ENCODE peak calls at places on chromosome 12, in seven cellular contexts. E is Panc1, T is IMR-90, V is left ventricle myocardium inferior, L is GM10248, K is HCT116, O is fibroblast of mammary gland. Y is an unnamed sample.

GRCh38 chr12:124661382-124661781 is 94.0 kb upstream of the NCOR2 start:
- DNase-seq in E (no peak), T (no peak), V (no peak), L (no peak), K (no peak), O (no peak), Y (no peak)

GRCh38 chr12:4046150-4046845 is 173.1 kb upstream of the PARP11 start:
- DNase-seq in E (no peak), T (no peak), V (no peak), L (no peak), K (no peak), O (no peak), Y (no peak)

GRCh38 chr12:100404769-100405407 is 48.0 kb downstream of the SLC17A8 start:
- DNase-seq in E (peak), T (peak), V (no peak), L (peak), K (peak), O (peak), Y (no peak)

GRCh38 chr12:127146991-127147718 is 1119.8 kb upstream of the TMEM132C start:
- DNase-seq in E (no peak), T (no peak), V (no peak), L (no peak), K (no peak), O (no peak), Y (no peak)

GRCh38 chr12:126617312-126617711 is 1552.1 kb downstream of the AACS start:
- DNase-seq in E (no peak), T (no peak), V (no peak), L (no peak), K (no peak), O (peak), Y (no peak)

GRCh38 chr12:67193705-67194104 is 75.5 kb upstream of the CAND1 start:
- DNase-seq in E (no peak), T (peak), V (no peak), L (peak), K (no peak), O (peak), Y (no peak)

GRCh38 chr12:116123511-116124258 is 153.8 kb downstream of the MED13L start:
- DNase-seq in E (no peak), T (peak), V (no peak), L (peak), K (no peak), O (peak), Y (no peak)

GRCh38 chr12:23722655-23723054 is 226.8 kb downstream of the SOX5 start:
- DNase-seq in E (no peak), T (no peak), V (no peak), L (no peak), K (no peak), O (no peak), Y (no peak)

GRCh38 chr12:5535531-5535930 is 103.6 kb downstream of the NTF3 start:
- DNase-seq in E (no peak), T (peak), V (no peak), L (no peak), K (no peak), O (no peak), Y (no peak)

GRCh38 chr12:1220127-1221092 is 229.4 kb downstream of the ERC1 start:
- DNase-seq in E (no peak), T (no peak), V (no peak), L (no peak), K (no peak), O (peak), Y (no peak)

GRCh38 chr12:117069926-117070900 is 29.0 kb downstream of the TESC start:
- DNase-seq in E (no peak), T (no peak), V (no peak), L (no peak), K (no peak), O (no peak), Y (no peak)

GRCh38 chr12:16531623-16532022 is 74.3 kb downstream of the LMO3 start:
- DNase-seq in E (no peak), T (no peak), V (no peak), L (no peak), K (no peak), O (no peak), Y (no peak)

GRCh38 chr12:46160081-46160980 is 108.5 kb downstream of the SLC38A1 start:
- DNase-seq in E (no peak), T (peak), V (no peak), L (no peak), K (no peak), O (peak), Y (no peak)

GRCh38 chr12:49541140-49541861 is 2.5 kb downstream of the KCNH3 start:
- DNase-seq in E (no peak), T (no peak), V (no peak), L (no peak), K (no peak), O (no peak), Y (no peak)

GRCh38 chr12:109147954-109148353 is 31.6 kb downstream of the ACACB start:
- DNase-seq in E (no peak), T (no peak), V (no peak), L (no peak), K (no peak), O (peak), Y (no peak)

GRCh38 chr12:23495472-23495871 is 454.0 kb downstream of the SOX5 start:
- DNase-seq in E (no peak), T (no peak), V (no peak), L (no peak), K (no peak), O (no peak), Y (no peak)

GRCh38 chr12:21678959-21679358 is 21.3 kb upstream of the LDHB start:
- DNase-seq in E (no peak), T (no peak), V (no peak), L (no peak), K (no peak), O (no peak), Y (no peak)

GRCh38 chr12:779745-780734 is 27.7 kb downstream of the WNK1 start:
- DNase-seq in E (no peak), T (peak), V (no peak), L (no peak), K (no peak), O (peak), Y (no peak)

GRCh38 chr12:94272280-94272679 is 123.9 kb downstream of the PLXNC1 start:
- DNase-seq in E (no peak), T (no peak), V (no peak), L (no peak), K (no peak), O (no peak), Y (no peak)

GRCh38 chr12:14961466-14962155 is at the start of gene ARHGDIB:
- DNase-seq in E (no peak), T (no peak), V (peak), L (peak), K (no peak), O (no peak), Y (no peak)

GRCh38 chr12:42145197-42145549 is 499 bp upstream of the GXYLT1 start:
- DNase-seq in E (no peak), T (peak), V (no peak), L (no peak), K (no peak), O (no peak), Y (no peak)

GRCh38 chr12:126706300-126706699 is 1560.7 kb upstream of the TMEM132C start:
- DNase-seq in E (no peak), T (no peak), V (no peak), L (no peak), K (no peak), O (no peak), Y (no peak)

GRCh38 chr12:107594995-107595394 is 90.6 kb upstream of the PWP1 start:
- DNase-seq in E (no peak), T (peak), V (no peak), L (no peak), K (no peak), O (peak), Y (no peak)

GRCh38 chr12:10891937-10892336 is 7.9 kb upstream of the PRH1 start:
- DNase-seq in E (no peak), T (no peak), V (no peak), L (no peak), K (no peak), O (no peak), Y (no peak)

GRCh38 chr12:48165089-48166031 is 8.0 kb upstream of the ASB8 start:
- DNase-seq in E (peak), T (peak), V (no peak), L (peak), K (peak), O (peak), Y (no peak)

GRCh38 chr12:120228291-120229070 is 27.6 kb upstream of the RPLP0 start:
- DNase-seq in E (no peak), T (peak), V (peak), L (peak), K (no peak), O (peak), Y (peak)

GRCh38 chr12:132342322-132342721 is 12.9 kb upstream of the GALNT9 start:
- DNase-seq in E (no peak), T (no peak), V (no peak), L (no peak), K (no peak), O (no peak), Y (no peak)
- TF ChIP-seq CTCF in E (no peak), T (peak), V (no peak), L (no peak), K (peak), O (peak), Y (no peak)

GRCh38 chr12:55516391-55516790 is 24.2 kb downstream of the OR6C68 start:
- DNase-seq in E (no peak), T (no peak), V (no peak), L (no peak), K (no peak), O (no peak), Y (no peak)

DNA sequence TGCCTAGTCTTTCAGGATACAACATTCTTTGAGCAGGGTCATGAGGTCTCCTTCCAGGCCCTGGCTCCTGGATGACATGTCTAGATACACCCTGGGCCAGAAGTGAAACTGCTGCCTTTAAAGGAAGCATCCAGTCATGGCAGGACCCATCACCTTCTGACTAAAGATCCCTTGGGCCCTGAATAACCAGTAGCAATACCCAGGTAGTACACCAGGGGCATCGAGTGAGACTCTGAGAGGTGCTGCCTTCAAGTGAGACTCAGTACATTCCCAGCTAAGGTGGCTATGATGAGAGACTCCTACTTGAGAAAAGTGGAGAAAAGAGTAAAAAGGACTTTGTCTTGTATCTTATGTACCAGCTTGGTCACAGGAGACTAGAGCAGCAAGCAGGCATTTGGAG is 23.5 kb downstream of the OR6C68 start:
- DNase-seq in E (no peak), T (no peak), V (no peak), L (no peak), K (no peak), O (no peak), Y (no peak)
- TF ChIP-seq CTCF in E (no peak), T (no peak), V (no peak), L (no peak), K (no peak), O (no peak), Y (no peak)

GRCh38 chr12:113220593-113221180 is 577 bp upstream of the TPCN1 start:
- DNase-seq in E (no peak), T (no peak), V (no peak), L (no peak), K (no peak), O (no peak), Y (no peak)

GRCh38 chr12:113211160-113211559 is 10.1 kb upstream of the TPCN1 start:
- DNase-seq in E (no peak), T (no peak), V (no peak), L (no peak), K (no peak), O (no peak), Y (no peak)

GRCh38 chr12:113214938-113215400 is 6.3 kb upstream of the TPCN1 start:
- DNase-seq in E (no peak), T (peak), V (peak), L (no peak), K (peak), O (peak), Y (no peak)
- TF ChIP-seq CTCF in E (no peak), T (no peak), V (peak), L (no peak), K (no peak), O (no peak), Y (no peak)

GRCh38 chr12:56159482-56160105 is 1.4 kb downstream of the MYL6 start:
- DNase-seq in E (no peak), T (no peak), V (no peak), L (no peak), K (no peak), O (no peak), Y (no peak)

GRCh38 chr12:56161677-56162351 is 3.7 kb downstream of the MYL6 start:
- DNase-seq in E (no peak), T (no peak), V (no peak), L (no peak), K (no peak), O (no peak), Y (no peak)

GRCh38 chr12:56160894-56161667 is 2.9 kb downstream of the MYL6 start:
- DNase-seq in E (no peak), T (no peak), V (no peak), L (no peak), K (no peak), O (no peak), Y (no peak)

GRCh38 chr12:56158926-56159461 is 835 bp downstream of the MYL6 start:
- DNase-seq in E (no peak), T (peak), V (peak), L (peak), K (no peak), O (peak), Y (no peak)

DNA sequence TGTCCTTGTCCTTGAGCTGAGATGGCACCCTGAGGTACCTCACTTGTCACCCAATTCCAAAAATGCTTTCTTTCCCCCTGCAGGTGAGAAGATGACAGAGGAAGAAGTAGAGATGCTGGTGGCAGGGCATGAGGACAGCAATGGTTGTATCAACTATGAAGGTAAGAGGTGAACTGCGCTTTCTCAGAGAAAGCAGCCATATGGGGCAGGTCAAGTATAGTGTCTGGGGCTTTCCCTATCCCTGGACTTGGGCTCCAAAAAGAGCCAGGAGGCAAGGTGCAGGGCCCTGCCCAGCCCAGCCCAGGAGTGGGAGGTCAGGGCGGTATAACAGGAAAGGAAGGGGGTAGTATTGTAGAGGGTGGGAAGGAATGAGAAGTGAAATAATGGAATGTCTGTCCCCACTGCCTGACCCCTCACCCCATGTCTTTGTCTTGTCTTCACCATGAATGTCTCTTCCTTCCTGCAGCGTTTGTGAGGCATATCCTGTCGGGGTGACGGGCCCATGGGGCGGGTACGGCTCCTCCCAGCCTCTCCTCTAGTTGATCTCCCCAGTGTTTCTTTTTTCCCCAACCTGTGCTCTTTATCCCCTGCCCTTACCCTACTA is 2.1 kb downstream of the MYL6 start:
- DNase-seq in E (no peak), T (peak), V (no peak), L (no peak), K (no peak), O (peak), Y (no peak)
- TF ChIP-seq CTCF in E (no peak), T (no peak), V (no peak), L (no peak), K (no peak), O (no peak), Y (no peak)